ENCODE peak calls at places on chromosome 2, in six cellular contexts. N is non-pigmented ciliary epithelial cell; X is sciatic nerve; M is activated CD4-positive, alpha-beta T cell treated with anti-CD3 and anti-CD28 coated beads, Interleukin-2, amount 50 U/mL, for 24 hours; T is T-helper 17 cell; H is pancreas. Z is an unnamed sample.

GRCh38 chr2:100821255-100821912 is 1.4 kb downstream of the NPAS2 start:
- DNase-seq in N (no peak), X (no peak), M (no peak), T (no peak), H (no peak), Z (no peak)

GRCh38 chr2:48452108-48452507 is 77.8 kb upstream of the STON1 start:
- DNase-seq in N (no peak), X (no peak), M (no peak), T (no peak), H (no peak), Z (no peak)

GRCh38 chr2:210663574-210663973 is 107.2 kb downstream of the CPS1 start:
- DNase-seq in N (no peak), X (no peak), M (no peak), T (no peak), H (no peak), Z (no peak)

GRCh38 chr2:42047488-42048317 is at the start of gene PKDCC:
- DNase-seq in N (no peak), X (peak; percentile 91), M (no peak), T (peak; percentile 26), H (peak; percentile 93), Z (peak; percentile 9)

GRCh38 chr2:235135990-235136561 is 184.3 kb downstream of the SH3BP4 start:
- DNase-seq in N (peak; percentile 50), X (peak; percentile 90), M (peak; percentile 21), T (no peak), H (peak; percentile 89), Z (no peak)

GRCh38 chr2:190804182-190804795 is 76.3 kb upstream of the GLS start:
- DNase-seq in N (no peak), X (no peak), M (no peak), T (no peak), H (no peak), Z (no peak)

GRCh38 chr2:38740851-38741541 is 10.2 kb downstream of the SRSF7 start:
- DNase-seq in N (no peak), X (peak; percentile 67), M (no peak), T (no peak), H (no peak), Z (peak; percentile 60)

GRCh38 chr2:219699440-219699821 is 72.0 kb downstream of the SLC4A3 start:
- DNase-seq in N (no peak), X (no peak), M (no peak), T (no peak), H (no peak), Z (no peak)

GRCh38 chr2:28628506-28628905 is 123.1 kb upstream of the PPP1CB start:
- DNase-seq in N (no peak), X (no peak), M (no peak), T (no peak), H (peak; percentile 41), Z (no peak)

GRCh38 chr2:122255924-122256323 is 500.5 kb downstream of the TSN start:
- DNase-seq in N (no peak), X (no peak), M (no peak), T (no peak), H (no peak), Z (no peak)

GRCh38 chr2:232568161-232568560 is 17.7 kb downstream of the EIF4E2 start:
- DNase-seq in N (no peak), X (no peak), M (no peak), T (no peak), H (no peak), Z (no peak)

GRCh38 chr2:177628817-177629216 is 236.2 kb downstream of the AGPS start:
- DNase-seq in N (no peak), X (no peak), M (no peak), T (no peak), H (no peak), Z (no peak)

GRCh38 chr2:37800176-37800835 is 124.8 kb upstream of the RMDN2 start:
- DNase-seq in N (no peak), X (no peak), M (no peak), T (no peak), H (no peak), Z (no peak)

GRCh38 chr2:66433945-66434678 is 813 bp upstream of the MEIS1 start:
- DNase-seq in N (no peak), X (peak; percentile 65), M (no peak), T (no peak), H (peak; percentile 85), Z (no peak)

GRCh38 chr2:234533631-234534030 is 36.8 kb upstream of the ARL4C start:
- DNase-seq in N (no peak), X (no peak), M (no peak), T (no peak), H (no peak), Z (no peak)

GRCh38 chr2:44649426-44649825 is 287.7 kb downstream of the CAMKMT start:
- DNase-seq in N (no peak), X (no peak), M (no peak), T (no peak), H (no peak), Z (no peak)

GRCh38 chr2:216385478-216385877 is 13.2 kb upstream of the MARCHF4 start:
- DNase-seq in N (no peak), X (no peak), M (no peak), T (no peak), H (no peak), Z (no peak)

GRCh38 chr2:235330775-235331438 is 162.9 kb upstream of the AGAP1 start:
- DNase-seq in N (peak; percentile 76), X (no peak), M (no peak), T (no peak), H (no peak), Z (no peak)

GRCh38 chr2:204407209-204408070 is 137.8 kb upstream of the PARD3B start:
- DNase-seq in N (no peak), X (no peak), M (no peak), T (no peak), H (no peak), Z (no peak)

GRCh38 chr2:45180784-45181183 is 171.5 kb upstream of the SIX2 start:
- DNase-seq in N (no peak), X (no peak), M (no peak), T (no peak), H (no peak), Z (no peak)

GRCh38 chr2:219728993-219729487 is 101.6 kb downstream of the SLC4A3 start:
- DNase-seq in N (no peak), X (no peak), M (no peak), T (no peak), H (no peak), Z (no peak)

GRCh38 chr2:74576830-74577229 is 22.3 kb downstream of the DOK1 start:
- DNase-seq in N (no peak), X (peak; percentile 60), M (no peak), T (no peak), H (no peak), Z (no peak)

GRCh38 chr2:27264753-27265535 is 2.1 kb upstream of the SLC30A3 start:
- DNase-seq in N (no peak), X (peak; percentile 67), M (peak; percentile 45), T (peak; percentile 60), H (peak; percentile 81), Z (peak; percentile 73)

GRCh38 chr2:46375566-46376125 is 78.4 kb downstream of the EPAS1 start:
- DNase-seq in N (no peak), X (no peak), M (no peak), T (no peak), H (no peak), Z (no peak)

GRCh38 chr2:218991674-218992168 is 1.5 kb downstream of the CRYBA2 start:
- DNase-seq in N (no peak), X (no peak), M (no peak), T (no peak), H (no peak), Z (no peak)

GRCh38 chr2:137255990-137256389 is 490.6 kb downstream of the THSD7B start:
- DNase-seq in N (no peak), X (no peak), M (no peak), T (no peak), H (no peak), Z (no peak)

GRCh38 chr2:217900010-217900779 is 102.6 kb downstream of the TNS1 start:
- DNase-seq in N (no peak), X (no peak), M (no peak), T (no peak), H (no peak), Z (no peak)

GRCh38 chr2:169303579-169304285 is 58.6 kb downstream of the LRP2 start:
- DNase-seq in N (no peak), X (no peak), M (no peak), T (no peak), H (no peak), Z (no peak)

Z was measured in CD4-positive, alpha-beta memory T cell.